ENCODE peak calls at places on chromosomes 5 and 9, in six cellular contexts. M, C, Q, X, L and E are unnamed samples.

GRCh38 chr5:81093536-81094196 is 133.5 kb downstream of the RASGRF2 start:
- DNase-seq in M (no peak), C (no peak), Q (no peak), X (no peak), L (no peak), E (no peak)

GRCh38 chr9:94860678-94861588 is 134.4 kb downstream of the AOPEP start:
- DNase-seq in M (no peak), C (no peak), Q (no peak), X (no peak), L (peak; percentile 58), E (peak; percentile 92)

GRCh38 chr5:127838661-127839060 is 135.5 kb downstream of the CCDC192 start:
- DNase-seq in M (peak; percentile 12), C (no peak), Q (no peak), X (no peak), L (no peak), E (no peak)

GRCh38 chr9:131111854-131112311 is 13.5 kb upstream of the NUP214 start:
- DNase-seq in M (peak; percentile 32), C (no peak), Q (peak; percentile 70), X (no peak), L (no peak), E (no peak)

GRCh38 chr9:111037744-111038335 is 430 bp downstream of the LPAR1 start:
- DNase-seq in M (peak; percentile 82), C (peak; percentile 43), Q (peak; percentile 6), X (peak; percentile 3), L (peak; percentile 28), E (no peak)

GRCh38 chr5:10789021-10789420 is 28.0 kb upstream of the DAP start:
- DNase-seq in M (no peak), C (no peak), Q (no peak), X (no peak), L (no peak), E (no peak)

GRCh38 chr5:16792278-16793275 is 143.5 kb downstream of the MYO10 start:
- DNase-seq in M (no peak), C (no peak), Q (no peak), X (no peak), L (no peak), E (no peak)

GRCh38 chr5:176319827-176320554 is 41.6 kb downstream of the KIAA1191 start:
- DNase-seq in M (peak; percentile 27), C (peak; percentile 37), Q (peak; percentile 18), X (peak; percentile 10), L (no peak), E (no peak)

GRCh38 chr9:27880135-27880534 is 306.9 kb upstream of the C9orf72 start:
- DNase-seq in M (no peak), C (no peak), Q (no peak), X (no peak), L (no peak), E (no peak)

GRCh38 chr5:37955748-37956147 is 115.9 kb upstream of the GDNF start:
- DNase-seq in M (no peak), C (no peak), Q (no peak), X (no peak), L (no peak), E (no peak)

GRCh38 chr9:136328622-136329041 is 1.3 kb downstream of the GPSM1 start:
- DNase-seq in M (peak; percentile 45), C (no peak), Q (no peak), X (no peak), L (no peak), E (no peak)

GRCh38 chr9:75372499-75373268 is 284.4 kb downstream of the OSTF1 start:
- DNase-seq in M (no peak), C (no peak), Q (no peak), X (no peak), L (no peak), E (no peak)

GRCh38 chr5:102048940-102049339 is 247.1 kb downstream of the SLCO4C1 start:
- DNase-seq in M (no peak), C (no peak), Q (no peak), X (peak; percentile 19), L (no peak), E (no peak)

GRCh38 chr5:167208911-167209310 is 1082.5 kb upstream of the WWC1 start:
- DNase-seq in M (peak; percentile 17), C (peak; percentile 5), Q (no peak), X (no peak), L (no peak), E (no peak)

GRCh38 chr5:151326276-151326675 is 21.1 kb downstream of the SLC36A2 start:
- DNase-seq in M (no peak), C (no peak), Q (no peak), X (no peak), L (no peak), E (no peak)

GRCh38 chr5:28473531-28474107 is 1435.2 kb upstream of the CDH9 start:
- DNase-seq in M (peak; percentile 67), C (peak; percentile 34), Q (peak; percentile 23), X (no peak), L (no peak), E (no peak)

GRCh38 chr5:41748631-41749030 is 121.6 kb downstream of the OXCT1 start:
- DNase-seq in M (no peak), C (no peak), Q (no peak), X (peak; percentile 41), L (no peak), E (peak; percentile 77)

GRCh38 chr9:94922098-94922607 is 195.7 kb downstream of the AOPEP start:
- DNase-seq in M (no peak), C (peak; percentile 93), Q (peak; percentile 91), X (no peak), L (no peak), E (no peak)

GRCh38 chr5:14775857-14776256 is 95.7 kb downstream of the ANKH start:
- DNase-seq in M (no peak), C (peak; percentile 56), Q (no peak), X (no peak), L (no peak), E (no peak)

GRCh38 chr5:80990971-80991370 is 30.8 kb downstream of the RASGRF2 start:
- DNase-seq in M (peak; percentile 47), C (no peak), Q (peak; percentile 20), X (no peak), L (no peak), E (no peak)

GRCh38 chr5:134003064-134003956 is 1.5 kb downstream of the VDAC1 start:
- DNase-seq in M (peak; percentile 32), C (no peak), Q (no peak), X (no peak), L (no peak), E (no peak)

GRCh38 chr5:140969880-140970279 is 3.6 kb downstream of the PCDHAC2 start:
- DNase-seq in M (no peak), C (no peak), Q (no peak), X (no peak), L (no peak), E (no peak)

GRCh38 chr5:45521067-45521466 is 175.1 kb downstream of the HCN1 start:
- DNase-seq in M (peak; percentile 87), C (peak; percentile 0), Q (peak; percentile 2), X (peak; percentile 62), L (no peak), E (no peak)

GRCh38 chr5:56985941-56986630 is 34.2 kb upstream of the MIER3 start:
- DNase-seq in M (no peak), C (no peak), Q (no peak), X (no peak), L (no peak), E (no peak)

GRCh38 chr5:56983593-56984361 is 31.9 kb upstream of the MIER3 start:
- DNase-seq in M (no peak), C (no peak), Q (peak; percentile 54), X (no peak), L (no peak), E (no peak)

GRCh38 chr5:56986631-56986957 is 34.7 kb upstream of the MIER3 start:
- DNase-seq in M (no peak), C (peak; percentile 13), Q (no peak), X (no peak), L (no peak), E (no peak)

GRCh38 chr5:56981906-56982305 is 30.0 kb upstream of the MIER3 start:
- DNase-seq in M (no peak), C (no peak), Q (no peak), X (no peak), L (no peak), E (no peak)

GRCh38 chr5:56984445-56984844 is 32.5 kb upstream of the MIER3 start:
- DNase-seq in M (no peak), C (no peak), Q (no peak), X (no peak), L (no peak), E (no peak)
- TF ChIP-seq REST in M (no peak), C (no peak), Q (no peak), X (no peak), L (no peak), E (no peak)

GRCh38 chr5:126651013-126651577 is 50.3 kb downstream of the PHAX start:
- DNase-seq in M (no peak), C (no peak), Q (no peak), X (no peak), L (no peak), E (no peak)
- TF ChIP-seq REST in M (no peak), C (no peak), Q (no peak), X (no peak), L (no peak), E (no peak)

DNA sequence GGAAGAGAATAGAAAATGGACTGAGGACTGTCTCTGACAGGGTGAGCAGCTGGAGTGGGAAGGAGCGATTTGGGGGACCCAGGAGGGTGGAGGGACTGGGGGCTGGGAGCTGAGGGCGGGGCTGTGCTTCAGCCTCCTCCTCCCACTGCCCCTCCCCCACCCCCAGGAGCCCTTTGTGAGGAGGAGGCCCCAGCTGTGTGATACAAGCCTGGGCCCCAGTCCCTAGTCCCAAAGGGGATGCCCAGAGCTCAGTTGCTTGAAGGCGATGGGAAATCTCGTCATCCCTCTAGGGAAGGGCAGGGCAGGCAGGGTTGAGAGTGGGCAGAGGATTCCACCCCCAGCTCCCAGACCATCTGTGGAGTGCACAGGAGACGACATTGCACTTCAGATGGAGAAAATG is at the start of gene SPATA31E1:
- DNase-seq in M (peak; percentile 33), C (no peak), Q (no peak), X (no peak), L (no peak), E (no peak)
- TF ChIP-seq REST in M (no peak), C (no peak), Q (no peak), X (no peak), L (no peak), E (no peak)

DNA sequence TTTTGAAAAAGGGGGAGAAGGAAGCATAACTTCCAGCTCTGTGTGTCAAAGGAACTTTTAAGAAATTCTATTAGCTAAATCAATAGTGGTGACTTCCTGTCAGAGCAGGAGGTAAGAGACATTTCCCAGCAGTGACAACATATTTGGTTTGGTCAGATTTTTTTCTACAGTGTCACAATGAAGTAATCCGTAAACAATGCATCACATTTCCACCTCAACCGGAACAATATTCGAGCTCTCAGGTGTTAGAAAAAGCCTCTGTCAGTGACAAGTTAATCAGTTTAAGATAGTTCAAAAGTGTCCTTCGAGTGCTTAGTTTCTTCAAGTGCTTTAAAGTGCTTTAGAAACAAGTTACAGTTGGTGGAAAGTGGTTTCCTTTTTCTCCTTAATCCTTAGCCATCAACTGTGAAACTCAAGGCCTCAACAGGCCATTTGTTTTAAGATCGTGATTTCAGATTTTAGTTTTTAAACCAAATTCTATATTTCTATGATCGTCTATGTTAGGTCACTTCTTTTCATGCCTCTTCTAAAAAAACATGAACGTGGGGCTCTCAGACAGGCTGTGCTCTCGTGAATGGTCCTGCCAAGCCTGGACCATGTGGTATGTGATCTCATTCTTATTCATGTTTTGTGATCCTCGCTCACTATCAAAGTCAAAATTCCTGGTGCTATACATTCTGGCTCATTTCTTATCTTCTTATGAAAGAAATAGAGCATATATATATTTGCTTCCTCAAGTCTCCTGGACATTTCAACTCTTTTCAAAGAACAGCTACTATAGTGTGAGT is 181.9 kb upstream of the HMHB1 start:
- DNase-seq in M (peak; percentile 9), C (peak; percentile 58), Q (peak; percentile 80), X (no peak), L (no peak), E (no peak)
- TF ChIP-seq REST in M (no peak), C (no peak), Q (no peak), X (no peak), L (no peak), E (no peak)

GRCh38 chr9:134738869-134739659 is 97.5 kb downstream of the COL5A1 start:
- DNase-seq in M (peak; percentile 85), C (peak; percentile 45), Q (peak; percentile 13), X (peak; percentile 12), L (no peak), E (no peak)
- TF ChIP-seq REST in M (no peak), C (no peak), Q (no peak), X (no peak), L (no peak), E (no peak)